ENCODE peak calls at places on chromosomes 5 and 9, in five cellular contexts. G is stomach, N is A549, J is nephron progenitor cell, T is WERI-Rb-1. U is an unnamed sample.

GRCh38 chr5:87944553-87945320 is 323.9 kb downstream of the TMEM161B start:
- DNase-seq in J (no peak), G (peak), N (no peak), T (no peak), U (no peak)

GRCh38 chr5:15621094-15621493 is 121.1 kb downstream of the FBXL7 start:
- DNase-seq in J (no peak), N (no peak), G (no peak), T (no peak), U (no peak)

GRCh38 chr9:36328798-36329411 is 70.7 kb upstream of the GNE start:
- DNase-seq in G (no peak), T (peak), J (peak), N (peak), U (peak)

GRCh38 chr9:5863092-5863746 is 27.5 kb upstream of the MLANA start:
- DNase-seq in N (no peak), T (no peak), G (peak), J (no peak), U (no peak)

GRCh38 chr9:131433302-131433854 is 39.5 kb downstream of the PRRC2B start:
- DNase-seq in T (no peak), N (no peak), G (no peak), J (no peak), U (no peak)

GRCh38 chr9:469672-470040 is 255.0 kb downstream of the DOCK8 start:
- DNase-seq in J (no peak), N (no peak), T (peak), G (peak), U (no peak)

GRCh38 chr5:137220523-137220927 is 278.6 kb downstream of the SPOCK1 start:
- DNase-seq in T (peak), N (peak), J (no peak), G (no peak), U (peak)

GRCh38 chr5:96114736-96115466 is 153.2 kb upstream of the ELL2 start:
- DNase-seq in J (no peak), G (no peak), T (no peak), N (no peak), U (no peak)

GRCh38 chr5:20113031-20113685 is 125.2 kb upstream of the CDH18 start:
- DNase-seq in N (no peak), J (no peak), T (no peak), G (no peak), U (no peak)

GRCh38 chr5:96254980-96255681 is 177.9 kb downstream of the PCSK1 start:
- DNase-seq in T (no peak), J (no peak), N (no peak), G (peak), U (no peak)

GRCh38 chr9:133589454-133590227 is 19.5 kb downstream of the FAM163B start:
- DNase-seq in J (no peak), G (no peak), T (no peak), N (no peak), U (no peak)

GRCh38 chr5:169139381-169140125 is 161.4 kb downstream of the SLIT3 start:
- DNase-seq in T (no peak), J (no peak), N (peak), G (peak), U (no peak)

GRCh38 chr5:179208706-179209358 is 136.4 kb downstream of the ADAMTS2 start:
- DNase-seq in N (no peak), T (no peak), J (no peak), G (no peak), U (no peak)

GRCh38 chr9:7432989-7433388 is 366.6 kb downstream of the DMAC1 start:
- DNase-seq in J (no peak), G (no peak), N (no peak), T (no peak), U (no peak)

GRCh38 chr9:88710449-88710848 is 175.5 kb downstream of the NXNL2 start:
- DNase-seq in T (no peak), J (no peak), N (no peak), G (no peak), U (no peak)

GRCh38 chr5:148968311-148968710 is 94.6 kb downstream of the SH3TC2 start:
- DNase-seq in T (no peak), G (no peak), J (no peak), N (no peak), U (no peak)

GRCh38 chr5:116442095-116442534 is 132.5 kb downstream of the SEMA6A start:
- DNase-seq in J (no peak), N (no peak), G (peak), T (no peak), U (no peak)

GRCh38 chr5:132052520-132052919 is 7.9 kb upstream of the IL3 start:
- DNase-seq in N (no peak), G (no peak), T (no peak), J (no peak), U (no peak)

GRCh38 chr9:90092512-90092911 is 487.7 kb downstream of the GADD45G start:
- DNase-seq in N (no peak), G (no peak), J (no peak), T (no peak), U (peak)

GRCh38 chr5:107563957-107564544 is 106.7 kb downstream of the EFNA5 start:
- DNase-seq in T (no peak), G (no peak), J (no peak), N (no peak), U (no peak)

GRCh38 chr9:135596211-135596610 is 34.7 kb downstream of the PAEP start:
- DNase-seq in J (no peak), N (no peak), T (no peak), G (no peak), U (no peak)

GRCh38 chr9:93129286-93129685 is 4.8 kb downstream of the NINJ1 start:
- DNase-seq in N (no peak), T (no peak), G (no peak), J (no peak), U (no peak)

GRCh38 chr9:21779397-21779796 is 23.0 kb upstream of the MTAP start:
- DNase-seq in G (no peak), T (no peak), N (no peak), J (no peak), U (no peak)

GRCh38 chr5:56712895-56713565 is 102.3 kb upstream of the MAP3K1 start:
- DNase-seq in G (no peak), T (no peak), J (no peak), N (no peak), U (no peak)

GRCh38 chr9:79013715-79014610 is 557.8 kb upstream of the TLE4 start:
- DNase-seq in N (no peak), T (no peak), G (no peak), J (no peak), U (no peak)

GRCh38 chr5:140801494-140801841 is 611 bp downstream of the PCDHA3 start:
- DNase-seq in J (no peak), G (no peak), T (no peak), N (peak), U (no peak)
- TF ChIP-seq CTCF in J (no peak), G (no peak), T (no peak), N (peak), U (peak)

GRCh38 chr5:135189024-135189423 is 155.0 kb upstream of the PITX1 start:
- DNase-seq in G (no peak), J (no peak), T (no peak), N (no peak), U (no peak)

GRCh38 chr5:135190345-135191083 is 156.5 kb upstream of the PITX1 start:
- DNase-seq in J (peak), G (no peak), T (peak), N (no peak), U (no peak)

GRCh38 chr5:135192351-135192750 is 158.3 kb upstream of the PITX1 start:
- DNase-seq in G (no peak), J (no peak), T (no peak), N (no peak), U (no peak)

GRCh38 chr5:135193213-135194125 is 159.4 kb upstream of the PITX1 start:
- DNase-seq in J (no peak), N (no peak), T (no peak), G (no peak), U (no peak)

DNA sequence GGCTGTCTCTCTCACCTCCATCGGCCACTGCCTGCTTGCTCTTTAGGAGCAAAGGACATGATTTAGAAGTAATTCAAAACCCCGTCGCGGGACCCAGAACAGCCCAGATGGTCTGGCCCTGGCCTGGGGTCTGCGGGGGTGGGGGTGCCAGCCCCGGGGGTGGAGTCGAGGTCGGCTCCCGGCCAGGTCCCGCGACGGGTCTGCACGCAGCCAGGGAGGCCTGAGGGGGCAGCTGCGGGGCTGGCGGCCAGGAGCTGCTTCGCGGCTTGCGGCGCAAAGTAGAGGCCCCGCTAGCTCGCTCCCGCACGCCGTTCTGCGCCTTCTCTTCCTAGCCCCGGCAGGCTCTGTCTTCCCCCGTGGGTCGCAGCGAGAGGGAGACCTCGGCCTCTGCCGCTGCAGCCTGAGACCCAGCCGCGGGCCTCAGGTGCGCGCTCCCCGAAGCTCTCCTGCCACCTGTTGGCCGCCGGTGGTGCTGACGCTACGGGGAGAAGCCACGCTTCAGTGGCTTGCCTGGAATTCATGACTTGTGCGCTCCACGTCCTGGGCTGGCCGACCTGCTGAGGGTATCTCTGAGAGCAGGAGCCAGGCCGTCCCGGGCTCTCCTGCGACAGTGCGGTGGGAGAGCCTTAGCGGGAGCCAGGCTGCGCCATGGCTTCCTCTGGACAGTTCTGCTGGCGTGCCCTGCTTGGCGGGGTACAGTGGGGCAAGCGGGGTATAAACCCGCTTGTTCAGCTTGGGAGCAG is 157.2 kb upstream of the PITX1 start:
- DNase-seq in T (peak), G (peak), N (peak), J (peak), U (peak)
- TF ChIP-seq CTCF in T (peak), G (peak), N (peak), J (peak), U (peak)

GRCh38 chr5:98425626-98426025 is 347.8 kb upstream of the RGMB start:
- DNase-seq in J (no peak), N (no peak), T (no peak), G (no peak), U (no peak)

GRCh38 chr5:98428806-98429205 is 344.7 kb upstream of the RGMB start:
- DNase-seq in J (no peak), T (no peak), N (no peak), G (peak), U (no peak)

GRCh38 chr5:98424681-98425454 is 348.6 kb upstream of the RGMB start:
- DNase-seq in J (peak), T (no peak), G (no peak), N (no peak), U (no peak)
- TF ChIP-seq CTCF in J (no peak), T (no peak), G (no peak), N (no peak), U (no peak)

DNA sequence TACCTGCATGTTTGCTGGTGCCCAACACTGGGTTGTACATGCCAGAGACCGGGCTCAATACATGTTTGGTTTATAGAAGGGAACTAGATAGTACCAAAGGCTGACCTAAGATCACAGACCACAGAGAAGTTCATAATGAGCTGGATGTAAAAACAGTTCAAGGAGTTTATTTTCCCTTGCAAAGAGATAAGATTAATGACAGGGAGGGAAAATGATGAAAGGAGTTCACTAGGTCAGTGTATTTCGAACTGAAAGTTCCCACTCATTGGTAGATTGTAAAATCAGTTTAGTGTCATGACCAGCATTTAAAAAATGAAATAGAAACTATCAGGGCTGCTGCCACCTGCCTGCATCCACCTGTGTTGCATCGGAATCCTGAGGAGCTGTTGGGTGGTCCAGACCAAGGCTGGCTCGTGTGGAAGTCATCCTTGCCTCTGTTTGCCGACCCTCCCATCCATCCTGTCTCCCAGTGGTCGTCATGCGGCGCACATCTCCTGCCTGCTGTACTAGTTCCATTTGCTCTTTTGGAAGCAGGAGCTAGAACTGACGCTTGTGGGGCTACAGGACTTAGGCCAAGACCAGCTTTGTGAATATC is 21.1 kb downstream of the TBC1D2 start:
- DNase-seq in T (no peak), J (no peak), G (no peak), N (no peak), U (no peak)
- TF ChIP-seq CTCF in T (peak), J (no peak), G (no peak), N (no peak), U (peak)

GRCh38 chr5:171649002-171649401 is 136.6 kb upstream of the SMIM23 start:
- DNase-seq in G (no peak), N (no peak), J (no peak), T (no peak), U (no peak)
- TF ChIP-seq CTCF in G (no peak), N (no peak), J (no peak), T (no peak), U (no peak)